ENCODE peak calls at places on chromosomes 16 and 17, in four cellular contexts. K is type B pancreatic cell, N is tibial nerve, Q is WTC11. Z is an unnamed sample.

GRCh38 chr17:37506678-37507077 is 17.0 kb downstream of the DUSP14 start:
- DNase-seq in K (no peak), N (no peak), Q (peak), Z (peak)

GRCh38 chr17:43453331-43453812 is 30.4 kb upstream of the DHX8 start:
- DNase-seq in K (no peak), N (no peak), Q (no peak), Z (no peak)

GRCh38 chr16:74448990-74449389 is 27.7 kb upstream of the CLEC18B start:
- DNase-seq in K (no peak), N (peak), Q (no peak), Z (no peak)

GRCh38 chr16:23351360-23351759 is 49.3 kb downstream of the SCNN1B start:
- DNase-seq in K (no peak), N (no peak), Q (no peak), Z (no peak)

GRCh38 chr17:20073056-20073979 is 64.2 kb downstream of the SPECC1 start:
- DNase-seq in K (no peak), N (peak), Q (no peak), Z (no peak)

GRCh38 chr16:3952342-3953131 is 72.0 kb upstream of the CREBBP start:
- DNase-seq in K (no peak), N (peak), Q (no peak), Z (no peak)

GRCh38 chr16:27102701-27103575 is 36.2 kb downstream of the C16orf82 start:
- DNase-seq in K (no peak), N (no peak), Q (no peak), Z (no peak)

GRCh38 chr17:31508310-31509094 is 117.0 kb downstream of the RAB11FIP4 start:
- DNase-seq in K (no peak), N (no peak), Q (peak), Z (no peak)

GRCh38 chr17:62109378-62109902 is 44.4 kb upstream of the MED13 start:
- DNase-seq in K (no peak), N (no peak), Q (peak), Z (peak)

GRCh38 chr17:30267625-30268024 is 24.1 kb downstream of the BLMH start:
- DNase-seq in K (no peak), N (no peak), Q (no peak), Z (no peak)

GRCh38 chr17:29054835-29055234 is 11.9 kb downstream of the PIPOX start:
- DNase-seq in K (no peak), N (no peak), Q (no peak), Z (peak)

GRCh38 chr16:83300326-83300725 is 507.5 kb upstream of the HSBP1 start:
- DNase-seq in K (no peak), N (no peak), Q (no peak), Z (no peak)

GRCh38 chr17:9074106-9074505 is 52.8 kb downstream of the NTN1 start:
- DNase-seq in K (no peak), N (peak), Q (no peak), Z (no peak)

GRCh38 chr17:31481783-31482081 is 90.3 kb downstream of the RAB11FIP4 start:
- DNase-seq in K (no peak), N (no peak), Q (no peak), Z (no peak)

GRCh38 chr16:48542020-48542473 is 67.9 kb downstream of the N4BP1 start:
- DNase-seq in K (no peak), N (peak), Q (no peak), Z (no peak)

GRCh38 chr17:29760279-29760721 is 137.6 kb upstream of the CORO6 start:
- DNase-seq in K (no peak), N (no peak), Q (no peak), Z (no peak)

GRCh38 chr16:85870159-85870558 is 28.8 kb upstream of the IRF8 start:
- DNase-seq in K (no peak), N (no peak), Q (no peak), Z (no peak)

GRCh38 chr17:2087597-2088211 is 32.8 kb downstream of the HIC1 start:
- DNase-seq in K (no peak), N (no peak), Q (no peak), Z (peak)

GRCh38 chr17:55587608-55588139 is 76.4 kb upstream of the SMIM36 start:
- DNase-seq in K (no peak), N (peak), Q (no peak), Z (no peak)

GRCh38 chr17:44118427-44119050 is 4.9 kb downstream of the HDAC5 start:
- DNase-seq in K (no peak), N (no peak), Q (no peak), Z (no peak)

GRCh38 chr16:4664538-4665418 is 28.6 kb upstream of the NUDT16L1 start:
- DNase-seq in K (no peak), N (no peak), Q (no peak), Z (no peak)

GRCh38 chr17:40498281-40499084 is 2.9 kb downstream of the TNS4 start:
- DNase-seq in K (no peak), N (no peak), Q (no peak), Z (no peak)

GRCh38 chr17:16818340-16818739 is 128.3 kb downstream of the CCDC144A start:
- DNase-seq in K (no peak), N (no peak), Q (no peak), Z (no peak)

GRCh38 chr16:50542703-50543102 is 5.5 kb upstream of the NKD1 start:
- DNase-seq in K (no peak), N (no peak), Q (no peak), Z (no peak)

GRCh38 chr16:974606-975312 is 4.0 kb upstream of the LMF1 start:
- DNase-seq in K (peak), N (no peak), Q (no peak), Z (no peak)

GRCh38 chr17:35612924-35613521 is 25.9 kb downstream of the AP2B1 start:
- DNase-seq in K (no peak), N (no peak), Q (peak), Z (peak)

GRCh38 chr17:77959926-77960521 is 1.5 kb downstream of the TNRC6C start:
- DNase-seq in K (no peak), N (no peak), Q (no peak), Z (no peak)

GRCh38 chr16:87702325-87702811 is 63.4 kb downstream of the KLHDC4 start:
- DNase-seq in K (no peak), N (no peak), Q (peak), Z (peak)

GRCh38 chr17:51078009-51078592 is 42.6 kb downstream of the SPAG9 start:
- DNase-seq in K (no peak), N (no peak), Q (no peak), Z (no peak)

GRCh38 chr17:5555254-5555653 is 29.1 kb downstream of the NLRP1 start:
- DNase-seq in K (no peak), N (no peak), Q (no peak), Z (no peak)

DNA sequence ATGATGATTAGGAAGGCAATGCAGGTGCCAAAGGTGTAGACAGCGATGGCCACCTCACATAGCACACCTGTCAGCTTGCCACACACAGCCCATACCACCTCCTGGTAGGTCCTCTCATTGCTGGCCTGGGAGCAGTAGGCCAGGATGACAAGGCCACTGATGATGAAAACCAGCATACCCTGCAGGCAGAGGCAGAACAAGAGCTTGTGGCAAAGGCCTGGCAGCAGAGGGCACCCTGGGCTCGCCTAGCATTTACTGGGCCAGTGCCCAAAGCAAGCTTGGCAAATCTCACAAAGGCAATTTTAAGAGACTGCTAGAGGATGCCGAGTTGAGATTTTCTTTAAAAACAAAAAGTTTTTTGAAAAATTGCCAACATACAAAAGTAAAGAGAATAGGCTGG is 5.9 kb downstream of the SLC38A7 start:
- DNase-seq in K (no peak), N (no peak), Q (no peak), Z (no peak)
- TF ChIP-seq CTCF in K (no peak), N (no peak), Q (no peak), Z (no peak)

DNA sequence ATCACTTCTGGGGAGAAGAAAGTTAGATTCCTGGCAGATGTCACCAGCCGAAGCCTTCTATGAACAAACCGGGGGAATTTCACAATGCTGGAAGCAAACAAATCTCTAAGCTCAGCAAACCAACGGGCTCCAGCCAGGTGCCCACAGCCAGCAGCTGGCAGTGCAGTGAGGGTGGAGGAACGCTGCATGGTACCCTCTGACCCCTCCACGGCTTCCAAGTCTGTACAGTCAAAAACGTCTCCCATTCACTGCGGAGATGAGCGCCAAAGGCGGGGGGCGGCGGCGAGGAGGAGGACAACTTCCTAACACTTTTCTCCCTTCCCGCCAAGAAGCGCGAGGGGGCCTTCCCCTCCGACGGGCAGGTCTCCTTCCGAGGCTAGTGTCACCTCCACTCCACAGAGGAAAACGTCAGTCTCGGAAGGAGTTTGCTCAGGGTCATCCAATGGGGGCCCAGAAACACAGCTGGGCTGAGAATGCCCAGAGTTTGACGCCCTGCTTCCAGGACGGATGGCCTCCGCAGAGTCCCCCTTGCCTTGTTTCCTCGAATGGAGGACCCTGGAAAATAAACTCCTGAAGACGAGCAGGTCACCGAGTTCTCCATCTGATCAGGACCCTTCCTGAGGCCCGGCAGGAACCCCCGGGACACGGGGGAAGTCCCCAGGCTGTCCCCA is 855 bp downstream of the ZNF598 start:
- DNase-seq in K (no peak), N (no peak), Q (no peak), Z (no peak)
- TF ChIP-seq CTCF in K (no peak), N (no peak), Q (no peak), Z (no peak)

DNA sequence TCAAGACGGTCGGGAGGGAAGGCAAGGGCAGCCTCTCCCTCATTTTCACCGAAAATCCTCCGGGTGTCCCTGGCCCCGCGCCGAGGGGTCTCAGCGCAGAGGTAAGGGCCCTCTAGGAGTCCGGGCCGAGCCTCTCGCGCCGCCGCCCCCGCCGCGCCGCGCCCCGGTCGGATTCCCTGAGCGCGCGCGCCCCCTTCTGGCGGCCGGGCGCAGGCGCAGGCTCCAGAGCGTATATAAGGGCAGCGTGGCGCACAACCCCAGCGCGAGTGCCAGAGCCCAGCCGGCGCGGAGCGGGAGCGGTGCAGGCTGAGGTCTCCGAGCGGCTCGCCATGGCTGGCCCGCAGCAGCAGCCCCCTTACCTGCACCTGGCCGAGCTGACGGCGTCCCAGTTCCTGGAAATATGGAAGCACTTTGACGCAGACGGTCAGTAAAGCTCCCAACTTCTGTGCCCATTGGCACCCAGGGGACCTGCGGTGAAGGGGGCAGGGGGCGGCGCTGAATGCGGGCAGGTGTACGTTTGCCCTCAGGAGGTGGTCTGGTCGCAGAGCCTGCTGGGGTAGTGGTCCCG is at the start of gene CALB2:
- DNase-seq in K (peak), N (peak), Q (peak), Z (peak)
- TF ChIP-seq CTCF in K (peak), N (peak), Q (peak), Z (peak)

DNA sequence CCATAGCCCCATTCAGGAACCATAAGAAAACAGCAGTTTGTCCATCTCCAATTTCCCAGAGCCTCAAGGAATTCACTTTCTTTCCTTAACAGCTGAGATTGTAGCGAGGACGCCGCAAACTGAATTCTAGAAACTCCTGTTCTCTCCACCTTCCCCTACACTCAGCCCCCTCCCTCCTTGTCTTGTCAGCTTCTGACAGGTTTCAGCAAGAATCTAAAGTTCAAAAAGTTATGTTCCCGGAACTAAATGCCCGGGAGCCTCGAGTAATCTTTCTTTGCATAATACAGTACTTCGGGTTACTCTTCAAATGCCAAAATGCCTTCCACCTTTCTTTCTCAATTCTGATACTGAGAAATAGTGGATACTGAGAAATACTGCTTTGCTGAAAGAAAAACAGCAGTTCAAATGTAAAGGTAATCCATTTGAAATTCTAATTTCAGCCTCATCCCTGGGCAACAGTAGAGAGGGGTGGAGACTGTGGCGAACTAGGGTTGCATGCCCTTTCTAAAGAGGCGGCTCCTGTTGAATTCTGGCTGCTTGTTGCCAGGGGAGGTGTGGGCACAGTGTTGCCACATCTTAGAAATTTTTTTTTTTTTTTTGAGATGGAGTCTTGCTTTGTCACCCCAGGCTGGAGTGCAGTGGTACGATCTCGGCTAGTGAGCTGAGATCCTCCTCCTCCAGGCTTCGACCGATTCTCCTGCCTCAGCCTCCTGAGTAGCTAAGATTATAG is 63.5 kb upstream of the USP7 start:
- DNase-seq in K (no peak), N (no peak), Q (no peak), Z (no peak)
- TF ChIP-seq CTCF in K (no peak), N (no peak), Q (no peak), Z (no peak)

DNA sequence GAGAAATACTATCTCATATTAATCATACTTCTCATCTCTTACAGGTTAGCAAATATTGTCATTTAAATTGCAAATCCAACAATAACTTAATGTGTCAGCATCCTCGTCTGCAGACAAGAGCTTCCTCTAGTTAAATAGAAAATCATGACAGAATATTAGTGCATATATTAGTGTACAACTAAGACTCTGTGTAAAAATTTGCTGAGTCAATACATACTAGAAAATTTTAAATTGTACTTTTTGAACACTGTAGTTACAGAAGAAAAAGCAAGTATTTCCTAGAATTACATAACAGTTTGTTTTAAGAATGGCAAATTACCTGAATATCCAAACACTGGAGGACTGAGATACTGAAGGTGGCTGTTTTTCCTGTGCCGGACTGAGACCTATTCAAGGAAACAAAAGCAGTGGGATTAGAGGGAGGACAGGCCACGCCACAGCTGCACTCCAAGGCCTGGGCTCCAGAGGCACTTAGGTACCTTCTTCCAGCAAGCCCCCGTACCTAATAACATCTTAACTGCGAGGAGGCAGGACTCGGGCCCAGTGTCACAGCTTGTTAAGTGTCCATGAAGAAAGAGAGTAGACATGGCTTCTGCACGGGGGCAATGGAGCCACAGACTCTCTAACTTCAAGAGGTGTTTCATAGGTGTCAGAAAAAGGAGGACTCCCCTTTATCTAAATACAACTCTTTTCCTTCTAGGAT is 5.3 kb downstream of the EIF4A3 start:
- DNase-seq in K (no peak), N (no peak), Q (no peak), Z (no peak)
- TF ChIP-seq CTCF in K (no peak), N (no peak), Q (no peak), Z (no peak)

GRCh38 chr17:80375186-80375585 is 39.8 kb upstream of the ENDOV start:
- DNase-seq in K (no peak), N (no peak), Q (no peak), Z (no peak)
- TF ChIP-seq CTCF in K (no peak), N (no peak), Q (no peak), Z (no peak)

GRCh38 chr16:16991711-16992110 is 479.0 kb downstream of the XYLT1 start:
- DNase-seq in K (no peak), N (no peak), Q (no peak), Z (no peak)
- TF ChIP-seq CTCF in K (no peak), N (no peak), Q (no peak), Z (no peak)

DNA sequence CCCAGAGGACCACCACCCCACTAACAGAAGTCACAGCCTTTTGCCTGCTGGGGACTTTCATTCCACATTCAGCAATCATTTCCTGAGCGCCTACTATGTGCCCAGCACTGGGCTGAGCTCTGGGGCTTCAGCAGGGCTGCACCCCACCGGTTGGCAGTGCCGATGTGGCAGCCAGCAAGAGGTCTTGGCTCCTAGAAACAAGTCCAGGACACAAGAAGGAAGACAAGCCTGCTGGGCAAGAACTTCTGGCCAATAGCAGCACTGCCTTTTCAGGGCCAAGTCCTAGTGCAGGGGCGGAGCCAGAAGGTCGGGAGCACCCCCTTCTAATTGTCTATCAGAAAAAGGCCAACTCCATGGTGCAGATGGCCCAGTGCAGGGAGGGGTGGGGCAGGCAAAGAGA is 13.0 kb upstream of the HOXB9 start:
- DNase-seq in K (no peak), N (no peak), Q (no peak), Z (peak)
- TF ChIP-seq CTCF in K (no peak), N (no peak), Q (no peak), Z (no peak)

Z was measured in nephron progenitor cell.